ENCODE peak calls at places on chromosomes 12 and 14, in five cellular contexts. G is NCI-H774, M is NCI-H524, J is astrocyte of the spinal cord, E is Caco-2. N is an unnamed sample.

GRCh38 chr14:37443461-37443860 is 151.6 kb downstream of the FOXA1 start:
- DNase-seq in G (no peak), M (no peak), J (peak; percentile 41), E (no peak), N (no peak)

GRCh38 chr12:107092669-107093546 is 441 bp downstream of the CRY1 start:
- DNase-seq in G (peak; percentile 36), M (peak; percentile 52), J (no peak), E (peak; percentile 53), N (no peak)

GRCh38 chr12:76029982-76030377 is 1.6 kb downstream of the PHLDA1 start:
- DNase-seq in G (no peak), M (peak; percentile 42), J (peak; percentile 56), E (peak; percentile 25), N (peak; percentile 72)

GRCh38 chr14:79294506-79294905 is 916.8 kb downstream of the DIO2 start:
- DNase-seq in G (no peak), M (no peak), J (no peak), E (no peak), N (no peak)

GRCh38 chr12:31589896-31590729 is 823 bp downstream of the DENND5B start:
- DNase-seq in G (peak; percentile 61), M (peak; percentile 47), J (peak; percentile 65), E (peak; percentile 91), N (peak; percentile 78)

GRCh38 chr12:32031109-32031508 is 71.9 kb downstream of the RESF1 start:
- DNase-seq in G (no peak), M (no peak), J (no peak), E (no peak), N (no peak)

GRCh38 chr12:122200541-122201175 is 2.9 kb upstream of the B3GNT4 start:
- DNase-seq in G (no peak), M (no peak), J (no peak), E (no peak), N (no peak)

GRCh38 chr12:43807361-43807760 is 1.2 kb upstream of the TWF1 start:
- DNase-seq in G (no peak), M (no peak), J (no peak), E (no peak), N (no peak)

GRCh38 chr12:89662623-89663022 is 46.0 kb downstream of the ATP2B1 start:
- DNase-seq in G (no peak), M (peak; percentile 10), J (no peak), E (no peak), N (no peak)

GRCh38 chr14:97692084-97692483 is 894.9 kb downstream of the VRK1 start:
- DNase-seq in G (no peak), M (peak; percentile 96), J (no peak), E (no peak), N (no peak)

GRCh38 chr12:76047060-76047459 is 15.5 kb upstream of the PHLDA1 start:
- DNase-seq in G (no peak), M (no peak), J (no peak), E (no peak), N (no peak)

GRCh38 chr12:69096669-69097364 is 142.6 kb upstream of the CPSF6 start:
- DNase-seq in G (no peak), M (no peak), J (peak; percentile 70), E (no peak), N (peak; percentile 67)

GRCh38 chr14:100476012-100476822 is 111.0 kb downstream of the BEGAIN start:
- DNase-seq in G (no peak), M (no peak), J (peak; percentile 99), E (no peak), N (peak; percentile 47)

GRCh38 chr12:49021292-49021915 is 2.8 kb upstream of the PRKAG1 start:
- DNase-seq in G (no peak), M (no peak), J (no peak), E (peak; percentile 2), N (no peak)

GRCh38 chr14:100662850-100663527 is 63.7 kb upstream of the DLK1 start:
- DNase-seq in G (peak; percentile 59), M (peak; percentile 82), J (peak; percentile 64), E (peak; percentile 74), N (peak; percentile 69)

N was measured in cardiac fibroblast.